ENCODE peak calls at places on chromosomes 6 and 20, in four cellular contexts. F, X, B and O are unnamed samples.

GRCh38 chr6:49548613-49549304 is 1.7 kb upstream of the C6orf141 start:
- DNase-seq in F (no peak), X (no peak), B (no peak), O (no peak)

GRCh38 chr6:78505178-78505577 is 362.2 kb upstream of the IRAK1BP1 start:
- DNase-seq in F (peak; percentile 8), X (no peak), B (no peak), O (no peak)

GRCh38 chr6:134903448-134903847 is 46.5 kb downstream of the ALDH8A1 start:
- DNase-seq in F (no peak), X (no peak), B (no peak), O (no peak)

GRCh38 chr6:9437836-9438235 is 977.0 kb downstream of the TFAP2A start:
- DNase-seq in F (no peak), X (no peak), B (peak; percentile 51), O (no peak)

GRCh38 chr6:131059486-131059885 is 3.6 kb downstream of the EPB41L2 start:
- DNase-seq in F (no peak), X (no peak), B (peak; percentile 23), O (no peak)

GRCh38 chr20:19495905-19496703 is 262.0 kb upstream of the RIN2 start:
- DNase-seq in F (no peak), X (no peak), B (no peak), O (no peak)

GRCh38 chr6:15560713-15561112 is 102.1 kb downstream of the DTNBP1 start:
- DNase-seq in F (no peak), X (no peak), B (no peak), O (no peak)

GRCh38 chr6:169794317-169795055 is 43.1 kb downstream of the ERMARD start:
- DNase-seq in F (no peak), X (no peak), B (no peak), O (no peak)

GRCh38 chr20:51158226-51158625 is 135.3 kb upstream of the KCNG1 start:
- DNase-seq in F (no peak), X (no peak), B (no peak), O (no peak)

GRCh38 chr20:44038681-44039123 is 124.0 kb downstream of the TOX2 start:
- DNase-seq in F (peak; percentile 74), X (no peak), B (no peak), O (peak; percentile 69)